ENCODE peak calls at places on chromosomes 4 and X, in eight cellular contexts. M is head of caudate nucleus; W is lung; J is erythroblast; I is stimulated activated CD4-positive, alpha-beta T cell treated with anti-CD3 and anti-CD28 coated beads, TNF-alpha, amount 100 ng/mL, for 4 hours; G is HFF-Myc; C is stimulated activated naive CD4-positive, alpha-beta T cell; N is stimulated activated CD8-positive, alpha-beta memory T cell treated with anti-CD3 and anti-CD28 coated beads, Interleukin-2, amount 100 ng/mL, for 48 hours. S is an unnamed sample.

GRCh38 chrX:71315917-71316316 is 14.4 kb downstream of the ITGB1BP2 start:
- DNase-seq in M (no peak), C (no peak), G (no peak), J (no peak), W (no peak), N (no peak), I (no peak), S (no peak)

GRCh38 chrX:18899796-18900380 is 84.0 kb downstream of the PHKA2 start:
- DNase-seq in W (no peak), M (peak; percentile 38), I (no peak), G (no peak), C (peak; percentile 6), N (no peak), J (no peak), S (no peak)

GRCh38 chr4:16608123-16608522 is 290.3 kb downstream of the LDB2 start:
- DNase-seq in G (no peak), W (no peak), J (no peak), N (no peak), I (no peak), M (no peak), C (no peak), S (no peak)

GRCh38 chrX:153845842-153846241 is 15.5 kb upstream of the PDZD4 start:
- DNase-seq in W (no peak), M (no peak), I (no peak), J (no peak), N (no peak), C (no peak), G (no peak), S (no peak)

GRCh38 chrX:45479196-45479834 is 278.6 kb upstream of the DIPK2B start:
- DNase-seq in I (no peak), C (no peak), M (no peak), W (no peak), J (no peak), G (peak; percentile 61), N (no peak), S (no peak)

GRCh38 chr4:7771056-7771455 is 168.6 kb downstream of the AFAP1 start:
- DNase-seq in M (peak; percentile 74), J (no peak), C (peak; percentile 43), I (no peak), W (no peak), N (no peak), G (no peak), S (no peak)

GRCh38 chr4:104351696-104352095 is 143.0 kb downstream of the CXXC4 start:
- DNase-seq in C (no peak), M (no peak), G (no peak), J (no peak), I (no peak), N (no peak), W (no peak), S (no peak)

GRCh38 chr4:161454860-161455259 is 708.9 kb downstream of the FSTL5 start:
- DNase-seq in I (no peak), C (no peak), G (no peak), M (no peak), N (no peak), J (no peak), W (no peak), S (no peak)

GRCh38 chr4:109576462-109576861 is 16.4 kb downstream of the MCUB start:
- DNase-seq in M (no peak), C (no peak), J (no peak), G (no peak), N (no peak), I (no peak), W (no peak), S (no peak)

GRCh38 chrX:65195621-65196020 is 219.4 kb upstream of the ZC4H2 start:
- DNase-seq in W (no peak), J (no peak), G (no peak), M (no peak), C (no peak), N (no peak), I (no peak), S (no peak)

GRCh38 chr4:6854098-6854744 is 55.4 kb upstream of the TBC1D14 start:
- DNase-seq in W (no peak), G (no peak), J (no peak), I (no peak), N (no peak), M (no peak), C (no peak), S (no peak)

GRCh38 chrX:2705036-2705435 is 13.9 kb downstream of the CD99 start:
- DNase-seq in J (no peak), I (no peak), C (no peak), G (no peak), W (no peak), N (no peak), M (no peak), S (no peak)

GRCh38 chr4:23225564-23225963 is 532.8 kb downstream of the GBA3 start:
- DNase-seq in J (no peak), C (no peak), G (no peak), M (no peak), W (no peak), I (no peak), N (no peak), S (no peak)

GRCh38 chr4:134070174-134070573 is 131.4 kb downstream of the PABPC4L start:
- DNase-seq in C (no peak), J (no peak), G (no peak), M (no peak), I (no peak), W (no peak), N (no peak), S (no peak)

GRCh38 chr4:13331827-13332226 is 152.3 kb downstream of the RAB28 start:
- DNase-seq in G (no peak), M (no peak), N (no peak), J (no peak), W (no peak), I (no peak), C (no peak), S (no peak)

GRCh38 chrX:79413009-79413408 is 45.9 kb upstream of the ITM2A start:
- DNase-seq in G (no peak), M (no peak), N (no peak), W (no peak), C (peak; percentile 62), I (no peak), J (peak; percentile 23), S (no peak)

GRCh38 chr4:111562811-111563210 is 582.4 kb upstream of the FAM241A start:
- DNase-seq in G (peak; percentile 41), J (no peak), N (no peak), C (no peak), I (no peak), W (no peak), M (no peak), S (no peak)

GRCh38 chrX:24245201-24245600 is 68.7 kb downstream of the SUPT20HL2 start:
- DNase-seq in M (no peak), G (no peak), N (no peak), I (no peak), W (no peak), J (no peak), C (no peak), S (no peak)

GRCh38 chr4:139554726-139555072 is 1.3 kb downstream of the SETD7 start:
- DNase-seq in C (no peak), M (no peak), N (no peak), J (no peak), G (no peak), I (no peak), W (no peak), S (no peak)

S was measured in H54.